ENCODE peak calls at places on chromosomes 12 and 14, in seven cellular contexts. N is right atrium auricular region, W is adipocyte, T is right cardiac atrium, M is thoracic aorta, S is cardiac muscle cell, X is tibial artery. B is an unnamed sample. For H3K4me1, the result is how much of the 10 kb centered on the place peaks cover.

GRCh38 chr14:100738704-100739131 is 12.0 kb downstream of the DLK1 start:
- DNase-seq in N (no peak), W (no peak), T (no peak), M (no peak), S (no peak), X (no peak), B (no peak)

GRCh38 chr14:68616255-68616902 is 176.5 kb downstream of the ZFP36L1 start:
- DNase-seq in N (no peak), W (no peak), T (no peak), M (no peak), S (peak), X (no peak), B (no peak)

GRCh38 chr12:110254971-110255540 is 26.0 kb upstream of the ATP2A2 start:
- DNase-seq in N (no peak), W (no peak), T (no peak), M (no peak), S (no peak), X (no peak), B (no peak)

GRCh38 chr12:110337912-110338710 is 57.1 kb downstream of the ATP2A2 start:
- DNase-seq in N (no peak), W (no peak), T (no peak), M (no peak), S (no peak), X (no peak), B (no peak)

GRCh38 chr12:125143491-125143890 is 78.3 kb downstream of the AACS start:
- DNase-seq in N (peak), W (no peak), T (peak), M (no peak), S (peak), X (no peak), B (no peak)

GRCh38 chr12:103578926-103579325 is 8.1 kb upstream of the STAB2 start:
- DNase-seq in N (no peak), W (no peak), T (no peak), M (no peak), S (no peak), X (no peak), B (no peak)

GRCh38 chr12:4807813-4808212 is 87.6 kb downstream of the GALNT8 start:
- DNase-seq in N (no peak), W (no peak), T (no peak), M (no peak), S (no peak), X (no peak), B (no peak)

GRCh38 chr14:59330455-59330854 is 134.7 kb downstream of the GPR135 start:
- DNase-seq in N (no peak), W (no peak), T (no peak), M (no peak), S (no peak), X (no peak), B (no peak)

GRCh38 chr12:89856431-89856830 is 147.8 kb upstream of the ATP2B1 start:
- DNase-seq in N (no peak), W (no peak), T (no peak), M (no peak), S (peak), X (no peak), B (no peak)

GRCh38 chr12:12404297-12404696 is 47.4 kb downstream of the BORCS5 start:
- DNase-seq in N (no peak), W (no peak), T (no peak), M (no peak), S (no peak), X (no peak), B (no peak)

GRCh38 chr12:101044512-101045074 is 165.4 kb downstream of the SLC5A8 start:
- DNase-seq in N (no peak), W (peak), T (no peak), M (no peak), S (peak), X (no peak), B (no peak)

GRCh38 chr12:26346748-26347147 is 151.4 kb downstream of the SSPN start:
- DNase-seq in N (no peak), W (peak), T (no peak), M (no peak), S (peak), X (no peak), B (no peak)

GRCh38 chr12:12693111-12693671 is 2.8 kb downstream of the GPR19 start:
- DNase-seq in N (no peak), W (no peak), T (no peak), M (no peak), S (no peak), X (no peak), B (no peak)

GRCh38 chr12:108449478-108449877 is 65.6 kb upstream of the FICD start:
- DNase-seq in N (no peak), W (no peak), T (no peak), M (no peak), S (no peak), X (no peak), B (no peak)

GRCh38 chr12:71661977-71662522 is 1.6 kb downstream of the ZFC3H1 start:
- DNase-seq in N (no peak), W (peak), T (no peak), M (no peak), S (peak), X (no peak), B (no peak)

DNA sequence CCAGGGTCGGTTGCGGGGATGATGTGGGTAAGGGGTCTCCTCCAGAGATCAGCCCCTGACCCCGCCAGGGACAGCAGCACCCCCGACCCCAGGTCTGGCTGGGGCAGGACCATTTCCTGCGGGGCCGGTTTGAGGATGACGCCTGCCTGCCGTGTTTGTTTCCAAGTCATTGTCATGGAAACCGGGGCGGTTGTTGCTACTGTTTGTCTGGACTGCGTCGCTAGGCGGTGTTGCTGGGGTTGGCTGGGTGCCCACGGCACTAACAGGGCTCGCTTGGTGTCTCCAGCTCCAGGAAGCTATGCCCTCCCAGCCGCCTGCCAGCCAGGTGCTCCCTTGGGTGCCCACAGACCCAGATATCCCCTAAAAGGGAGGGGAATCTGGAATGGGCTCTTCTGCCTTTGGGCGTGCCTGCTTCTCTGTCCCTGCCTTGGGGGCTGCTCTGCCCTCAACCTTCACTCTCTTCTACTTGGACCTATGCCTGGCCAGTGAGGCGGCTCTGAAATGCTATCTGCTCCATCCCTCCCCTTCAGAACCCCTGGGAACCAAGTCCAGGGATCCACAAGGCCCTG is 4.7 kb upstream of the CRIP1 start:
- DNase-seq in N (peak), W (peak), T (peak), M (peak), S (peak), X (peak), B (peak)
- H3K4me1 ChIP-seq in N (under half), W (under half), T (under half), M (under half), S (half or more), X (under half), B (half or more)

GRCh38 chr14:77240336-77240915 is 30.6 kb downstream of the NGB start:
- DNase-seq in N (no peak), W (no peak), T (no peak), M (no peak), S (no peak), X (no peak), B (no peak)

GRCh38 chr14:77236814-77237213 is 34.2 kb downstream of the NGB start:
- DNase-seq in N (no peak), W (no peak), T (no peak), M (no peak), S (no peak), X (no peak), B (no peak)

GRCh38 chr14:77239412-77239811 is 31.6 kb downstream of the NGB start:
- DNase-seq in N (no peak), W (no peak), T (no peak), M (no peak), S (no peak), X (no peak), B (no peak)

GRCh38 chr14:77238996-77239395 is 32.0 kb downstream of the NGB start:
- DNase-seq in N (no peak), W (no peak), T (no peak), M (no peak), S (no peak), X (no peak), B (no peak)

GRCh38 chr14:77238356-77238755 is 32.6 kb downstream of the NGB start:
- DNase-seq in N (no peak), W (no peak), T (no peak), M (no peak), S (no peak), X (no peak), B (no peak)
- H3K4me1 ChIP-seq in N (under half), W (under half), T (under half), M (under half), S (under half), X (under half), B (under half)

GRCh38 chr12:111408686-111409402 is 3.1 kb downstream of the SH2B3 start:
- DNase-seq in N (no peak), W (no peak), T (no peak), M (no peak), S (no peak), X (no peak), B (no peak)
- H3K4me1 ChIP-seq in N (under half), W (half or more), T (under half), M (under half), S (under half), X (under half), B (half or more)

GRCh38 chr12:123914726-123915345 is 57.8 kb downstream of the CCDC92 start:
- DNase-seq in N (no peak), W (no peak), T (no peak), M (no peak), S (no peak), X (no peak), B (no peak)

GRCh38 chr12:123923038-123923437 is 49.6 kb downstream of the CCDC92 start:
- DNase-seq in N (no peak), W (no peak), T (no peak), M (no peak), S (no peak), X (no peak), B (no peak)

GRCh38 chr12:123916729-123917128 is 55.9 kb downstream of the CCDC92 start:
- DNase-seq in N (no peak), W (no peak), T (no peak), M (no peak), S (no peak), X (no peak), B (no peak)

GRCh38 chr12:123912415-123913385 is 59.9 kb downstream of the CCDC92 start:
- DNase-seq in N (no peak), W (no peak), T (no peak), M (no peak), S (peak), X (no peak), B (no peak)

GRCh38 chr12:123917337-123917850 is 55.2 kb downstream of the CCDC92 start:
- DNase-seq in N (no peak), W (no peak), T (no peak), M (no peak), S (no peak), X (no peak), B (no peak)
- H3K4me1 ChIP-seq in N (under half), W (under half), T (under half), M (under half), S (under half), X (under half), B (under half)

GRCh38 chr14:69632154-69632553 is 20.8 kb downstream of the SUSD6 start:
- DNase-seq in N (no peak), W (no peak), T (no peak), M (no peak), S (no peak), X (no peak), B (no peak)

GRCh38 chr14:69632752-69633151 is 21.4 kb downstream of the SUSD6 start:
- DNase-seq in N (no peak), W (no peak), T (no peak), M (no peak), S (no peak), X (no peak), B (no peak)

GRCh38 chr14:69629225-69630127 is 18.1 kb downstream of the SUSD6 start:
- DNase-seq in N (no peak), W (no peak), T (no peak), M (no peak), S (no peak), X (no peak), B (no peak)

GRCh38 chr14:69633238-69633637 is 21.8 kb downstream of the SUSD6 start:
- DNase-seq in N (no peak), W (no peak), T (no peak), M (no peak), S (no peak), X (no peak), B (no peak)

DNA sequence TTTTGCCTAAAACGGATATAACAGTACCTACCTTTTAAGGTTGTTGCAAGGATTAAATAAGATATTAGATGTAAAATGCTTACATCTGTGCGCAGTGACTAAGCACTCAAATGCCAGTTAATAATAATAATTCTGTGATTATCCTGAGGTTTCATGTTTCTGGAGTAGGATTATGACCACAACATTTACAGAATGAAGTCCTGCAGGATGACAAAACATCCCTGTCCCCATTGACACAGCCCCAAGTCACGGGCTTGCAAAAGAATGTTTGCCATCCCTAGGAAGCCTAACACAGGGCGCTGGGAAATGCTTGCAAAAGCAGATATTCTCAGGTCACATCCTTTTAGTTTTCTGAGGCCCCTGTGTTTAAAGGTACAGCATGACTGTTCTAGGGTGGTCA is 20.1 kb downstream of the SUSD6 start:
- DNase-seq in N (no peak), W (no peak), T (no peak), M (no peak), S (no peak), X (no peak), B (no peak)
- H3K4me1 ChIP-seq in N (under half), W (under half), T (under half), M (half or more), S (half or more), X (under half), B (half or more)

GRCh38 chr12:57838594-57839302 is 7.8 kb downstream of the CTDSP2 start:
- DNase-seq in N (no peak), W (no peak), T (no peak), M (no peak), S (peak), X (no peak), B (no peak)
- H3K4me1 ChIP-seq in N (under half), W (half or more), T (half or more), M (half or more), S (half or more), X (under half), B (half or more)